ENCODE peak calls at places on chromosome 17, in ten cellular contexts. D is glutamatergic neuron, K is astrocyte of the spinal cord, E is HCT116, Y is progenitor cell of endocrine pancreas, T is fibroblast of pulmonary artery, P is body of pancreas, C is sigmoid colon, S is tibial artery, A is Peyer's patch. R is an unnamed sample.

GRCh38 chr17:72152392-72152727 is 31.5 kb downstream of the SOX9 start:
- DNase-seq in D (no peak), K (no peak), E (no peak), Y (no peak), T (peak), P (no peak), C (no peak), S (no peak), A (no peak), R (no peak)

GRCh38 chr17:19002191-19002590 is 2.4 kb downstream of the FAM83G start:
- DNase-seq in D (no peak), K (no peak), E (no peak), Y (no peak), T (no peak), P (no peak), C (no peak), S (no peak), A (no peak), R (no peak)

GRCh38 chr17:75380750-75381149 is 24.7 kb downstream of the GRB2 start:
- DNase-seq in D (no peak), K (no peak), E (no peak), Y (no peak), T (no peak), P (no peak), C (no peak), S (no peak), A (no peak), R (no peak)

GRCh38 chr17:59764292-59764741 is 56.9 kb downstream of the VMP1 start:
- DNase-seq in D (no peak), K (peak), E (no peak), Y (no peak), T (no peak), P (no peak), C (no peak), S (no peak), A (no peak), R (no peak)

GRCh38 chr17:49494937-49495841 is at the start of gene NGFR:
- DNase-seq in D (peak), K (no peak), E (no peak), Y (no peak), T (no peak), P (no peak), C (no peak), S (no peak), A (no peak), R (peak)

GRCh38 chr17:36728030-36728991 is 126.9 kb downstream of the MRM1 start:
- DNase-seq in D (no peak), K (no peak), E (no peak), Y (no peak), T (no peak), P (no peak), C (no peak), S (no peak), A (no peak), R (no peak)

GRCh38 chr17:33520404-33521032 is 227.4 kb upstream of the ASIC2 start:
- DNase-seq in D (peak), K (no peak), E (no peak), Y (peak), T (peak), P (peak), C (no peak), S (peak), A (peak), R (peak)

GRCh38 chr17:9928601-9929341 is 23.7 kb upstream of the RCVRN start:
- DNase-seq in D (peak), K (peak), E (peak), Y (peak), T (peak), P (no peak), C (no peak), S (no peak), A (no peak), R (peak)

GRCh38 chr17:49691086-49691676 is 13.3 kb upstream of the SPOP start:
- DNase-seq in D (no peak), K (peak), E (no peak), Y (no peak), T (peak), P (no peak), C (peak), S (peak), A (no peak), R (no peak)

GRCh38 chr17:47955497-47956461 is 1.9 kb downstream of the PRR15L start:
- DNase-seq in D (no peak), K (no peak), E (no peak), Y (no peak), T (no peak), P (peak), C (no peak), S (no peak), A (peak), R (no peak)

GRCh38 chr17:33014751-33015150 is 23.1 kb downstream of the SPACA3 start:
- DNase-seq in D (no peak), K (no peak), E (no peak), Y (no peak), T (no peak), P (peak), C (no peak), S (peak), A (no peak), R (no peak)

GRCh38 chr17:79272666-79273219 is 198.1 kb downstream of the ENGASE start:
- DNase-seq in D (no peak), K (no peak), E (peak), Y (no peak), T (peak), P (peak), C (no peak), S (no peak), A (no peak), R (no peak)

GRCh38 chr17:70181376-70181775 is 12.0 kb downstream of the KCNJ2 start:
- DNase-seq in D (no peak), K (no peak), E (no peak), Y (no peak), T (no peak), P (no peak), C (no peak), S (no peak), A (no peak), R (no peak)

GRCh38 chr17:80009391-80010282 is 26.0 kb downstream of the TBC1D16 start:
- DNase-seq in D (no peak), K (no peak), E (no peak), Y (no peak), T (no peak), P (no peak), C (no peak), S (no peak), A (no peak), R (no peak)

GRCh38 chr17:81154961-81155360 is 10.3 kb upstream of the PVALEF start:
- DNase-seq in D (no peak), K (no peak), E (no peak), Y (no peak), T (no peak), P (no peak), C (no peak), S (no peak), A (no peak), R (no peak)

GRCh38 chr17:2054740-2055493 is at the start of gene HIC1:
- DNase-seq in D (peak), K (peak), E (no peak), Y (peak), T (peak), P (peak), C (peak), S (peak), A (peak), R (peak)

GRCh38 chr17:74890554-74890953 is 2.9 kb downstream of the FADS6 start:
- DNase-seq in D (no peak), K (no peak), E (no peak), Y (no peak), T (no peak), P (no peak), C (no peak), S (no peak), A (no peak), R (no peak)

GRCh38 chr17:14334261-14334860 is 33.5 kb downstream of the HS3ST3B1 start:
- DNase-seq in D (no peak), K (no peak), E (no peak), Y (no peak), T (peak), P (no peak), C (no peak), S (no peak), A (no peak), R (no peak)

GRCh38 chr17:1322469-1322868 is 43.0 kb downstream of the TRARG1 start:
- DNase-seq in D (no peak), K (no peak), E (no peak), Y (no peak), T (no peak), P (no peak), C (no peak), S (peak), A (no peak), R (no peak)

GRCh38 chr17:29149431-29150064 is 30.6 kb downstream of the MYO18A start:
- DNase-seq in D (peak), K (no peak), E (no peak), Y (no peak), T (peak), P (peak), C (no peak), S (peak), A (no peak), R (no peak)

GRCh38 chr17:1629647-1630310 is 1.1 kb upstream of the SLC43A2 start:
- DNase-seq in D (peak), K (no peak), E (peak), Y (no peak), T (peak), P (peak), C (peak), S (peak), A (peak), R (peak)

GRCh38 chr17:29363716-29364115 is 26.4 kb upstream of the TAOK1 start:
- DNase-seq in D (no peak), K (no peak), E (no peak), Y (no peak), T (no peak), P (no peak), C (no peak), S (no peak), A (no peak), R (no peak)

GRCh38 chr17:60155815-60156214 is 6.0 kb downstream of the CA4 start:
- DNase-seq in D (no peak), K (no peak), E (no peak), Y (no peak), T (no peak), P (no peak), C (no peak), S (no peak), A (no peak), R (no peak)

GRCh38 chr17:41785091-41785875 is 1.2 kb downstream of the JUP start:
- DNase-seq in D (peak), K (no peak), E (no peak), Y (no peak), T (peak), P (no peak), C (no peak), S (no peak), A (no peak), R (peak)

GRCh38 chr17:64219571-64219970 is 43.5 kb downstream of the TEX2 start:
- DNase-seq in D (no peak), K (no peak), E (no peak), Y (no peak), T (no peak), P (no peak), C (no peak), S (no peak), A (no peak), R (no peak)

GRCh38 chr17:31175237-31175636 is 80.5 kb downstream of the NF1 start:
- DNase-seq in D (no peak), K (no peak), E (no peak), Y (no peak), T (no peak), P (no peak), C (no peak), S (no peak), A (no peak), R (no peak)

GRCh38 chr17:7589204-7589868 is 558 bp downstream of the SOX15 start:
- DNase-seq in D (peak), K (peak), E (no peak), Y (peak), T (peak), P (peak), C (peak), S (peak), A (peak), R (peak)

GRCh38 chr17:57724038-57724728 is 20.9 kb downstream of the CCDC182 start:
- DNase-seq in D (peak), K (no peak), E (no peak), Y (no peak), T (no peak), P (no peak), C (no peak), S (no peak), A (no peak), R (no peak)

GRCh38 chr17:14409292-14409691 is 108.4 kb downstream of the HS3ST3B1 start:
- DNase-seq in D (no peak), K (no peak), E (no peak), Y (no peak), T (no peak), P (no peak), C (no peak), S (no peak), A (no peak), R (no peak)

GRCh38 chr17:8189711-8190477 is at the start of gene BORCS6:
- DNase-seq in D (peak), K (peak), E (peak), Y (peak), T (peak), P (peak), C (peak), S (peak), A (peak), R (peak)

GRCh38 chr17:670286-670685 is 44.4 kb downstream of the VPS53 start:
- DNase-seq in D (no peak), K (no peak), E (no peak), Y (no peak), T (no peak), P (no peak), C (no peak), S (no peak), A (no peak), R (no peak)

GRCh38 chr17:50267074-50267841 is 7.0 kb upstream of the TMEM92 start:
- DNase-seq in D (no peak), K (peak), E (no peak), Y (no peak), T (peak), P (no peak), C (peak), S (peak), A (no peak), R (no peak)

GRCh38 chr17:34579979-34580684 is 750 bp downstream of the TMEM132E start:
- DNase-seq in D (peak), K (no peak), E (no peak), Y (no peak), T (no peak), P (peak), C (no peak), S (no peak), A (peak), R (peak)

GRCh38 chr17:66814570-66814969 is 20.3 kb upstream of the CACNG5 start:
- DNase-seq in D (no peak), K (no peak), E (no peak), Y (no peak), T (no peak), P (no peak), C (peak), S (no peak), A (no peak), R (no peak)

GRCh38 chr17:55584055-55584685 is 72.9 kb upstream of the SMIM36 start:
- DNase-seq in D (no peak), K (no peak), E (no peak), Y (no peak), T (peak), P (no peak), C (no peak), S (no peak), A (no peak), R (no peak)

GRCh38 chr17:48215583-48216139 is 108.1 kb downstream of the SNX11 start:
- DNase-seq in D (peak), K (peak), E (peak), Y (no peak), T (peak), P (no peak), C (no peak), S (no peak), A (peak), R (peak)

DNA sequence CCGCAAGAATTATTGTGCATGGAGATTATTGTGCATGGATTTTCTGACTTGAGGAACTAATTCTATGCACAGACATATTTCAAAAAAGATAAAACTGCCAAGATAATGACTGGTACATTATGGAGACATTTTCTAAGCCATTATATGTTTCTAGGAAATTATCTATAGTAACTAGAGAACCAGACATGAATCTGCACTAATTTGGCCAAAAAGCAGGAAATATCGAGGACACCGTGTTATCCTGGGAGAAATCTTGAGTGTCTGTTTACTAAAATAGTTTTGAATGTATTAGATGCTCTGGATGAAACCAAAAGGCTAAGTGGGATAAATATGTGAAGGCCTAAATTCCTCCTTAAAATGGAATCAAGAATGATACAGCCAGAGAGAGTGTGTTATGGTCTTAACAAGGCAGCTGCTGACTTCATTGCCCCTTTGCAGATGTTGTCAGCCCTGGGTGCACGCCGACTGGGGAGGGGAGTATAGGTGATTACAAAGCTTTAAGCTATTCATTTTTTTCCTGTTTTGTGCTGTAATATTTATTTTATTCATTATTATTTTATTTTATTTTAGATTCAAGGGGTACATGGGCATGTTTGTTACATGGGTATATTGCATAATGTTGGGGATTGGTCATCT is 226.7 kb downstream of the UTP18 start:
- DNase-seq in D (no peak), K (no peak), E (no peak), Y (no peak), T (no peak), P (no peak), C (no peak), S (no peak), A (no peak), R (no peak)
- TF ChIP-seq CTCF in D (no peak), K (no peak), E (no peak), Y (no peak), T (no peak), P (no peak), C (no peak), S (no peak), A (no peak), R (no peak)

GRCh38 chr17:21243516-21244303 is 9.5 kb downstream of the NATD1 start:
- DNase-seq in D (no peak), K (no peak), E (no peak), Y (no peak), T (no peak), P (no peak), C (no peak), S (no peak), A (no peak), R (no peak)
- TF ChIP-seq CTCF in D (no peak), K (no peak), E (no peak), Y (no peak), T (no peak), P (no peak), C (no peak), S (no peak), A (no peak), R (no peak)

GRCh38 chr17:39627717-39628516 is 1.2 kb downstream of the PPP1R1B start:
- DNase-seq in D (no peak), K (no peak), E (no peak), Y (no peak), T (no peak), P (no peak), C (no peak), S (no peak), A (peak), R (no peak)

GRCh38 chr17:39629494-39629880 is 2.7 kb downstream of the PPP1R1B start:
- DNase-seq in D (no peak), K (no peak), E (no peak), Y (no peak), T (no peak), P (no peak), C (no peak), S (no peak), A (peak), R (no peak)

GRCh38 chr17:39631403-39631802 is 4.7 kb downstream of the PPP1R1B start:
- DNase-seq in D (no peak), K (no peak), E (no peak), Y (no peak), T (no peak), P (peak), C (no peak), S (no peak), A (peak), R (no peak)

GRCh38 chr17:39628655-39629493 is 2.1 kb downstream of the PPP1R1B start:
- DNase-seq in D (no peak), K (no peak), E (no peak), Y (no peak), T (no peak), P (peak), C (no peak), S (no peak), A (peak), R (no peak)

GRCh38 chr17:39629894-39630293 is 3.1 kb downstream of the PPP1R1B start:
- DNase-seq in D (no peak), K (no peak), E (no peak), Y (no peak), T (no peak), P (no peak), C (no peak), S (no peak), A (no peak), R (no peak)
- TF ChIP-seq CTCF in D (no peak), K (no peak), E (no peak), Y (no peak), T (no peak), P (no peak), C (no peak), S (no peak), A (no peak), R (no peak)

GRCh38 chr17:16975744-16976625 is 4.1 kb upstream of the TNFRSF13B start:
- DNase-seq in D (no peak), K (no peak), E (no peak), Y (no peak), T (no peak), P (no peak), C (no peak), S (no peak), A (no peak), R (no peak)

GRCh38 chr17:16977932-16978331 is 6.0 kb upstream of the TNFRSF13B start:
- DNase-seq in D (no peak), K (no peak), E (no peak), Y (no peak), T (peak), P (no peak), C (peak), S (no peak), A (no peak), R (no peak)

GRCh38 chr17:16975266-16975651 is 3.3 kb upstream of the TNFRSF13B start:
- DNase-seq in D (no peak), K (no peak), E (no peak), Y (no peak), T (no peak), P (no peak), C (peak), S (no peak), A (no peak), R (no peak)

GRCh38 chr17:16974569-16975265 is 2.8 kb upstream of the TNFRSF13B start:
- DNase-seq in D (no peak), K (no peak), E (no peak), Y (no peak), T (no peak), P (no peak), C (peak), S (no peak), A (no peak), R (no peak)

DNA sequence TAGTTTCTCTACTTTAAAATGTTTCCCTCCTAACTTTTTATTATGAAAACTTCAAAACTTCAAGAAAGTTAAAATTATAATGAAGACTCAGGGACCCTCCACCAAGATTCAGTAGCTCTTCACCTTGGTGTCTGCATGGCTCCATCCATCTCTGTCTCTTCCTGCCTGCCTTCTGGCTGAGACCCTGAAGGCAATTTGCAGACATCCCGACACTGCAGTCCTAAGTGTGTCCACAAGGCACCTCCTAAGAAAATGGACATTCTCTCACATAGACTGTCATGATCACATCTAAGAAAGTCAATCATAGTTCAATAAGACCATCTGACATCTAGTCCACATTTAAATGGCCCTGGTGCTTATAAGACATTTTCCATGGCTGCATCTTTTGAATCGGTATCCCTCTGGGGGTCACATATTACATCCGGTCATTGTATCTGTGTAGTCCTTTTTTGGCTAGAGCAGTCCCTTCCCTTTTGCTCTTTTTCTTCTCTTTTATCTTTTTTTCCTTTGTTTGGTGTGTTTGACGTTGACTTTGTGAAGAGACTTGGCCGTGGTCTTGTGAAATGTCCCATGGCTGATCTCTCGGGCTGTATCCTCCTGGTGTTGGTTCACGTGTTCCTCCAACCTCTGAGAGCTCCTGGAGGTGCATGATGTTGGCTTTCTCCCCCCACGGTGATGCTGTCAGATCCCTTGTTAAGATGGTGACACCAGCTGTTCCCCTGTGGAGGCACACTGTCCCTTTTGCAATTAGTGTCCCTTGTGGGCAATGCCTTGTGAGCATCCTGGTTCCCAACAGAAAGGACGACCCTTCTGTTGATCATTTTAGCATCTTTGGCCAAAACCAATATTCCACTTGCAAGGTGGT is 5.0 kb upstream of the TNFRSF13B start:
- DNase-seq in D (no peak), K (no peak), E (no peak), Y (no peak), T (no peak), P (no peak), C (peak), S (no peak), A (no peak), R (no peak)
- TF ChIP-seq CTCF in D (no peak), K (no peak), E (peak), Y (no peak), T (no peak), P (no peak), C (no peak), S (no peak), A (no peak), R (no peak)

GRCh38 chr17:39704821-39705551 is 5.1 kb downstream of the ERBB2 start:
- DNase-seq in D (no peak), K (peak), E (no peak), Y (no peak), T (peak), P (peak), C (no peak), S (peak), A (peak), R (no peak)
- TF ChIP-seq CTCF in D (no peak), K (peak), E (peak), Y (no peak), T (peak), P (peak), C (peak), S (peak), A (no peak), R (no peak)